ENCODE peak calls at places on chromosome 6, in four cellular contexts. Q is GM12878, P is GM12891, S is K562. R is an unnamed sample.

GRCh38 chr6:52609968-52610367 is 33.1 kb upstream of the TRAM2 start:
- DNase-seq in Q (no peak), P (no peak), S (peak; percentile 14), R (no peak)

GRCh38 chr6:24960991-24961475 is 25.3 kb upstream of the RIPOR2 start:
- DNase-seq in Q (no peak), P (no peak), S (no peak), R (no peak)

GRCh38 chr6:139539852-139540251 is 165.4 kb upstream of the CITED2 start:
- DNase-seq in Q (no peak), P (no peak), S (no peak), R (no peak)

GRCh38 chr6:167699141-167700036 is 127.3 kb upstream of the AFDN start:
- DNase-seq in Q (peak; percentile 27), P (peak; percentile 65), S (no peak), R (peak; percentile 74)

GRCh38 chr6:79498842-79499241 is 38.4 kb downstream of the LCA5 start:
- DNase-seq in Q (no peak), P (no peak), S (no peak), R (no peak)

GRCh38 chr6:112781236-112781635 is 434.1 kb downstream of the RFPL4B start:
- DNase-seq in Q (no peak), P (no peak), S (no peak), R (no peak)

GRCh38 chr6:53347250-53347920 is 1.4 kb downstream of the ELOVL5 start:
- DNase-seq in Q (no peak), P (no peak), S (peak; percentile 34), R (peak; percentile 66)

GRCh38 chr6:135833806-135834205 is 17.7 kb upstream of the PDE7B start:
- DNase-seq in Q (no peak), P (no peak), S (no peak), R (no peak)

GRCh38 chr6:100175814-100176275 is 181.8 kb upstream of the MCHR2 start:
- DNase-seq in Q (no peak), P (no peak), S (peak; percentile 8), R (no peak)

GRCh38 chr6:154815938-154816820 is 83.0 kb downstream of the SCAF8 start:
- DNase-seq in Q (no peak), P (no peak), S (no peak), R (no peak)

GRCh38 chr6:44301782-44302564 is 11.2 kb downstream of the AARS2 start:
- DNase-seq in Q (no peak), P (no peak), S (no peak), R (no peak)

GRCh38 chr6:47034919-47035318 is 7.2 kb downstream of the ADGRF1 start:
- DNase-seq in Q (no peak), P (no peak), S (no peak), R (no peak)
- TF ChIP-seq SPI1 in Q (no peak), P (no peak), S (no peak), R (no peak)

DNA sequence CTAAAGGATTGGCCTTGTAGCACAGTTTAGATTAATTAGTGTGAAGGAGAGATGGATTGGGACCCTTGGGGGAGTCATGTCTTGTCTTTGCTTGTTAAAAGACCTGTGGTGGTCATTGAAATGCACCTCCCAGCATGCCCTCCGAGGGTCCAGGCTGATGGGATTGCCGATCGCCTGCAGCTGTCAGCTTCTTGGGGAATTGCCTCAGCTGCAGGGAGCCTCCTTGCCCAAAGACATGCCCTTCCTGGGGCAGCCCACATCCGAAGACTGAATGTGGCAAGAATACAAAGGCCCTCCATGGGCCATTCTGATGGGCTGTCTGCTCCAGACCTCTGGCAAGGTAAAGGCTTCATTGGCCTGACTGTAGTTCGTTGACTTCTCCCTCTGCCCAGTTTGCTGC is 150.7 kb downstream of the FARS2 start:
- DNase-seq in Q (no peak), P (no peak), S (no peak), R (no peak)
- TF ChIP-seq SPI1 in Q (no peak), P (no peak), S (no peak), R (no peak)

DNA sequence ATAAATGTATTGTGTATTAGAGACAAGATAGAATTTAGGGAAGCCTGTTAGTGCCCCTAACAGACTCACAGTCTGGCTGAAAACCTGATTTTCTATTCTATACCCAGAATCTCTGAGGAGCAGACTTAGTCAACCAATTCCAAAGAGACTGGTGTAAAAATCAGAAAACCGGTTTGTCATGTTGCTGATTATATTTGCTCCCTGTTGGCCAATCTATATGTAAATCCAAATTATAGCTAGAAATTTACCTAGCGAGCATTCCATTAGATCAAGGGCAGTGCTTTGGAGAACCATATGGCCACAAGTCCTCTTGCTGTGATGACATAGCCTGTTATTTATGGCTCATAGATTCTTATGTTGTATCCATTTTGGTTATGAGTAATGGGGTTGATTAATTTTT is 4.8 kb downstream of the NFYA start:
- DNase-seq in Q (no peak), P (no peak), S (no peak), R (no peak)
- TF ChIP-seq SPI1 in Q (no peak), P (no peak), S (no peak), R (no peak)

GRCh38 chr6:37473364-37474095 is 26.2 kb downstream of the CCDC167 start:
- DNase-seq in Q (no peak), P (no peak), S (no peak), R (no peak)
- TF ChIP-seq SPI1 in Q (no peak), P (no peak), S (no peak), R (no peak)

R was measured in HL-60.